ENCODE peak calls at places on chromosomes 13 and 19, in seven cellular contexts. One of them, this sample, is unnamed.

GRCh38 chr13:75687145-75687763 is 51.1 kb downstream of the LMO7 start:
- DNase-seq in HFFc6: peak; percentile 49
- DNase-seq in PC-9: no peak
- DNase-seq in EL: peak; percentile 57
- DNase-seq in right cardiac atrium: no peak
- DNase-seq in activated naive CD4-positive, alpha-beta T cell: no peak
- DNase-seq in amniotic stem cell: peak; percentile 42
- DNase-seq in this sample: no peak

GRCh38 chr13:85528578-85529215 is 270.5 kb downstream of the SLITRK6 start:
- DNase-seq in HFFc6: peak; percentile 91
- DNase-seq in PC-9: no peak
- DNase-seq in EL: peak; percentile 88
- DNase-seq in right cardiac atrium: no peak
- DNase-seq in activated naive CD4-positive, alpha-beta T cell: no peak
- DNase-seq in amniotic stem cell: peak; percentile 64
- DNase-seq in this sample: no peak

GRCh38 chr13:86856996-86857395 is 814.2 kb upstream of the SLITRK5 start:
- DNase-seq in HFFc6: no peak
- DNase-seq in PC-9: peak; percentile 19
- DNase-seq in EL: no peak
- DNase-seq in right cardiac atrium: no peak
- DNase-seq in activated naive CD4-positive, alpha-beta T cell: no peak
- DNase-seq in amniotic stem cell: no peak
- DNase-seq in this sample: no peak

GRCh38 chr19:49677901-49678674 is 1.0 kb downstream of the PRMT1 start:
- DNase-seq in HFFc6: peak; percentile 41
- DNase-seq in PC-9: peak; percentile 75
- DNase-seq in EL: peak; percentile 74
- DNase-seq in right cardiac atrium: peak; percentile 89
- DNase-seq in activated naive CD4-positive, alpha-beta T cell: peak; percentile 78
- DNase-seq in amniotic stem cell: no peak
- DNase-seq in this sample: peak; percentile 69

GRCh38 chr19:44602071-44602470 is 11.3 kb upstream of the IGSF23 start:
- DNase-seq in HFFc6: no peak
- DNase-seq in PC-9: peak; percentile 83
- DNase-seq in EL: no peak
- DNase-seq in right cardiac atrium: no peak
- DNase-seq in activated naive CD4-positive, alpha-beta T cell: no peak
- DNase-seq in amniotic stem cell: no peak
- DNase-seq in this sample: no peak

GRCh38 chr13:98216135-98216565 is 39.1 kb upstream of the RNF113B start:
- DNase-seq in HFFc6: peak; percentile 91
- DNase-seq in PC-9: peak; percentile 33
- DNase-seq in EL: peak; percentile 92
- DNase-seq in right cardiac atrium: peak; percentile 65
- DNase-seq in activated naive CD4-positive, alpha-beta T cell: no peak
- DNase-seq in amniotic stem cell: no peak
- DNase-seq in this sample: peak; percentile 39

GRCh38 chr13:101838305-101838835 is 385.9 kb downstream of the ITGBL1 start:
- DNase-seq in HFFc6: peak; percentile 1
- DNase-seq in PC-9: no peak
- DNase-seq in EL: peak; percentile 21
- DNase-seq in right cardiac atrium: no peak
- DNase-seq in activated naive CD4-positive, alpha-beta T cell: no peak
- DNase-seq in amniotic stem cell: peak; percentile 37
- DNase-seq in this sample: no peak

GRCh38 chr13:35881360-35881759 is 249.8 kb downstream of the DCLK1 start:
- DNase-seq in HFFc6: no peak
- DNase-seq in PC-9: no peak
- DNase-seq in EL: no peak
- DNase-seq in right cardiac atrium: peak; percentile 43
- DNase-seq in activated naive CD4-positive, alpha-beta T cell: no peak
- DNase-seq in amniotic stem cell: no peak
- DNase-seq in this sample: no peak

GRCh38 chr13:112859128-112859816 is 109.7 kb upstream of the MCF2L start:
- DNase-seq in HFFc6: no peak
- DNase-seq in PC-9: no peak
- DNase-seq in EL: no peak
- DNase-seq in right cardiac atrium: no peak
- DNase-seq in activated naive CD4-positive, alpha-beta T cell: no peak
- DNase-seq in amniotic stem cell: no peak
- DNase-seq in this sample: no peak

GRCh38 chr19:4493929-4494690 is 22.0 kb downstream of the HDGFL2 start:
- DNase-seq in HFFc6: no peak
- DNase-seq in PC-9: no peak
- DNase-seq in EL: no peak
- DNase-seq in right cardiac atrium: peak; percentile 43
- DNase-seq in activated naive CD4-positive, alpha-beta T cell: no peak
- DNase-seq in amniotic stem cell: no peak
- DNase-seq in this sample: no peak

GRCh38 chr19:15769586-15769985 is 17.9 kb upstream of the OR10H5 start:
- DNase-seq in HFFc6: no peak
- DNase-seq in PC-9: peak; percentile 4
- DNase-seq in EL: no peak
- DNase-seq in right cardiac atrium: no peak
- DNase-seq in activated naive CD4-positive, alpha-beta T cell: no peak
- DNase-seq in amniotic stem cell: no peak
- DNase-seq in this sample: no peak

GRCh38 chr19:40663712-40664692 is 26.4 kb downstream of the NUMBL start:
- DNase-seq in HFFc6: peak; percentile 14
- DNase-seq in PC-9: no peak
- DNase-seq in EL: peak; percentile 44
- DNase-seq in right cardiac atrium: no peak
- DNase-seq in activated naive CD4-positive, alpha-beta T cell: no peak
- DNase-seq in amniotic stem cell: no peak
- DNase-seq in this sample: peak; percentile 17

GRCh38 chr13:91368676-91369425 is 21.4 kb downstream of the MIR17HG start:
- DNase-seq in HFFc6: no peak
- DNase-seq in PC-9: no peak
- DNase-seq in EL: no peak
- DNase-seq in right cardiac atrium: no peak
- DNase-seq in activated naive CD4-positive, alpha-beta T cell: no peak
- DNase-seq in amniotic stem cell: no peak
- DNase-seq in this sample: no peak

GRCh38 chr19:40614595-40615411 is 13.6 kb downstream of the LTBP4 start:
- DNase-seq in HFFc6: peak; percentile 93
- DNase-seq in PC-9: peak; percentile 91
- DNase-seq in EL: peak; percentile 97
- DNase-seq in right cardiac atrium: peak; percentile 95
- DNase-seq in activated naive CD4-positive, alpha-beta T cell: peak; percentile 32
- DNase-seq in amniotic stem cell: peak; percentile 96
- DNase-seq in this sample: peak; percentile 87

GRCh38 chr19:18667531-18668251 is 15.8 kb upstream of the CRTC1 start:
- DNase-seq in HFFc6: no peak
- DNase-seq in PC-9: no peak
- DNase-seq in EL: no peak
- DNase-seq in right cardiac atrium: peak; percentile 45
- DNase-seq in activated naive CD4-positive, alpha-beta T cell: no peak
- DNase-seq in amniotic stem cell: no peak
- DNase-seq in this sample: no peak

GRCh38 chr19:47158879-47159509 is 28.4 kb downstream of the SAE1 start:
- DNase-seq in HFFc6: no peak
- DNase-seq in PC-9: no peak
- DNase-seq in EL: peak; percentile 27
- DNase-seq in right cardiac atrium: no peak
- DNase-seq in activated naive CD4-positive, alpha-beta T cell: no peak
- DNase-seq in amniotic stem cell: no peak
- DNase-seq in this sample: no peak

GRCh38 chr19:38394488-38394887 is 6.0 kb downstream of the SPRED3 start:
- DNase-seq in HFFc6: no peak
- DNase-seq in PC-9: no peak
- DNase-seq in EL: no peak
- DNase-seq in right cardiac atrium: peak; percentile 66
- DNase-seq in activated naive CD4-positive, alpha-beta T cell: peak; percentile 33
- DNase-seq in amniotic stem cell: no peak
- DNase-seq in this sample: no peak

GRCh38 chr13:72453161-72453560 is 274.3 kb downstream of the MZT1 start:
- DNase-seq in HFFc6: no peak
- DNase-seq in PC-9: no peak
- DNase-seq in EL: no peak
- DNase-seq in right cardiac atrium: no peak
- DNase-seq in activated naive CD4-positive, alpha-beta T cell: no peak
- DNase-seq in amniotic stem cell: no peak
- DNase-seq in this sample: no peak

GRCh38 chr13:46665630-46666482 is 112.9 kb downstream of the LRCH1 start:
- DNase-seq in HFFc6: no peak
- DNase-seq in PC-9: no peak
- DNase-seq in EL: peak; percentile 29
- DNase-seq in right cardiac atrium: no peak
- DNase-seq in activated naive CD4-positive, alpha-beta T cell: no peak
- DNase-seq in amniotic stem cell: no peak
- DNase-seq in this sample: no peak

GRCh38 chr19:47819841-47820244 is 1.9 kb upstream of the CRX start:
- DNase-seq in HFFc6: no peak
- DNase-seq in PC-9: no peak
- DNase-seq in EL: no peak
- DNase-seq in right cardiac atrium: no peak
- DNase-seq in activated naive CD4-positive, alpha-beta T cell: no peak
- DNase-seq in amniotic stem cell: no peak
- DNase-seq in this sample: no peak

GRCh38 chr13:97879646-97880297 is 73.7 kb upstream of the IPO5 start:
- DNase-seq in HFFc6: peak; percentile 83
- DNase-seq in PC-9: peak; percentile 35
- DNase-seq in EL: peak; percentile 93
- DNase-seq in right cardiac atrium: no peak
- DNase-seq in activated naive CD4-positive, alpha-beta T cell: no peak
- DNase-seq in amniotic stem cell: peak; percentile 55
- DNase-seq in this sample: no peak

GRCh38 chr13:79628463-79628862 is 147.5 kb downstream of the NDFIP2 start:
- DNase-seq in HFFc6: no peak
- DNase-seq in PC-9: no peak
- DNase-seq in EL: no peak
- DNase-seq in right cardiac atrium: no peak
- DNase-seq in activated naive CD4-positive, alpha-beta T cell: no peak
- DNase-seq in amniotic stem cell: no peak
- DNase-seq in this sample: no peak

GRCh38 chr13:96621634-96622033 is 372.6 kb downstream of the OXGR1 start:
- DNase-seq in HFFc6: no peak
- DNase-seq in PC-9: no peak
- DNase-seq in EL: no peak
- DNase-seq in right cardiac atrium: no peak
- DNase-seq in activated naive CD4-positive, alpha-beta T cell: no peak
- DNase-seq in amniotic stem cell: no peak
- DNase-seq in this sample: no peak

GRCh38 chr13:80340643-80341097 is 256 bp downstream of the SPRY2 start:
- DNase-seq in HFFc6: peak; percentile 61
- DNase-seq in PC-9: no peak
- DNase-seq in EL: no peak
- DNase-seq in right cardiac atrium: no peak
- DNase-seq in activated naive CD4-positive, alpha-beta T cell: no peak
- DNase-seq in amniotic stem cell: no peak
- DNase-seq in this sample: no peak